ENCODE peak calls at places on chromosomes 1 and 21, in five cellular contexts. O is C1 segment of cervical spinal cord, Y is posterior cingulate gyrus, I is heart right ventricle, A is NCI-H446. G is an unnamed sample.

GRCh38 chr1:169902750-169903149 is 9.1 kb upstream of the SCYL3 start:
- DNase-seq in A (no peak), O (no peak), Y (no peak), I (no peak), G (no peak)

GRCh38 chr1:97693601-97694000 is 227.2 kb downstream of the DPYD start:
- DNase-seq in I (no peak), A (no peak), O (no peak), Y (no peak), G (no peak)

GRCh38 chr1:62144238-62144831 is 50.3 kb upstream of the L1TD1 start:
- DNase-seq in I (no peak), O (no peak), Y (peak; percentile 45), A (peak; percentile 69), G (no peak)

GRCh38 chr1:160548960-160549664 is 26.1 kb upstream of the SLAMF6 start:
- DNase-seq in O (no peak), I (no peak), A (peak; percentile 65), Y (no peak), G (no peak)

GRCh38 chr21:41965447-41966340 is 11.9 kb upstream of the C2CD2 start:
- DNase-seq in O (no peak), A (no peak), I (no peak), Y (no peak), G (peak; percentile 3)

GRCh38 chr21:38821959-38822682 is 16.4 kb downstream of the ETS2 start:
- DNase-seq in A (no peak), O (no peak), I (no peak), Y (no peak), G (no peak)

GRCh38 chr1:206873603-206874188 is 8.3 kb downstream of the IL20 start:
- DNase-seq in A (no peak), O (no peak), I (no peak), Y (no peak), G (no peak)

GRCh38 chr1:146036990-146037646 is 15.6 kb upstream of the HJV start:
- DNase-seq in I (peak; percentile 76), A (peak; percentile 95), O (no peak), Y (peak; percentile 73), G (peak; percentile 60)

GRCh38 chr1:231139125-231139649 is 22.7 kb upstream of the TRIM67 start:
- DNase-seq in A (no peak), Y (no peak), I (no peak), O (no peak), G (no peak)

GRCh38 chr1:228903573-228904122 is 168.4 kb downstream of the RHOU start:
- DNase-seq in Y (no peak), O (no peak), A (no peak), I (no peak), G (no peak)

GRCh38 chr1:180213401-180214177 is 16.5 kb upstream of the LHX4 start:
- DNase-seq in Y (peak; percentile 34), I (no peak), A (no peak), O (no peak), G (no peak)

GRCh38 chr1:162892916-162893714 is 32.1 kb upstream of the CCDC190 start:
- DNase-seq in I (no peak), A (no peak), Y (no peak), O (no peak), G (no peak)

GRCh38 chr1:211791979-211792378 is 38.6 kb downstream of the LPGAT1 start:
- DNase-seq in A (no peak), O (no peak), I (no peak), Y (no peak), G (no peak)

GRCh38 chr1:54229281-54229891 is 29.4 kb downstream of the MRPL37 start:
- DNase-seq in Y (no peak), O (no peak), I (no peak), A (peak; percentile 56), G (no peak)

GRCh38 chr1:206464456-206464964 is 5.8 kb upstream of the IKBKE start:
- DNase-seq in O (no peak), A (no peak), I (no peak), Y (no peak), G (no peak)

GRCh38 chr1:67019600-67020136 is 34.3 kb downstream of the SLC35D1 start:
- DNase-seq in O (no peak), A (peak; percentile 21), Y (no peak), I (no peak), G (no peak)

GRCh38 chr1:42680921-42681683 is 1.1 kb upstream of the YBX1 start:
- DNase-seq in Y (no peak), I (no peak), O (no peak), A (no peak), G (no peak)

GRCh38 chr1:46415514-46415913 is 21.4 kb downstream of the FAAH start:
- DNase-seq in Y (no peak), O (no peak), A (no peak), I (no peak), G (no peak)

GRCh38 chr1:154953611-154954038 is 2.3 kb downstream of the PBXIP1 start:
- DNase-seq in A (no peak), O (no peak), Y (no peak), I (no peak), G (no peak)

GRCh38 chr1:55039342-55040082 is at the start of gene PCSK9:
- DNase-seq in A (no peak), I (no peak), O (no peak), Y (no peak), G (no peak)

GRCh38 chr1:41678141-41678878 is 193.8 kb upstream of the EDN2 start:
- DNase-seq in O (no peak), I (peak; percentile 77), A (peak; percentile 17), Y (no peak), G (peak; percentile 60)

GRCh38 chr1:24421502-24421901 is 5.9 kb downstream of the NIPAL3 start:
- DNase-seq in I (no peak), O (no peak), A (no peak), Y (no peak), G (no peak)

GRCh38 chr1:70504176-70504820 is 93.2 kb downstream of the CTH start:
- DNase-seq in A (peak; percentile 37), I (no peak), O (no peak), Y (no peak), G (no peak)

GRCh38 chr21:37071561-37072238 is 1.2 kb downstream of the PIGP start:
- DNase-seq in A (peak; percentile 27), I (peak; percentile 47), Y (no peak), O (no peak), G (peak; percentile 58)

GRCh38 chr1:10361515-10361914 is 37.3 kb upstream of the PGD start:
- DNase-seq in I (peak; percentile 32), O (no peak), A (no peak), Y (no peak), G (no peak)

GRCh38 chr1:12594966-12595838 is 22.8 kb downstream of the DHRS3 start:
- DNase-seq in O (no peak), Y (peak; percentile 43), A (no peak), I (peak; percentile 81), G (no peak)

GRCh38 chr1:30965914-30966313 is 57.4 kb upstream of the SDC3 start:
- DNase-seq in Y (no peak), I (no peak), O (no peak), A (peak; percentile 62), G (no peak)

GRCh38 chr1:112995890-112996289 is 39.9 kb upstream of the SLC16A1 start:
- DNase-seq in I (no peak), O (no peak), Y (no peak), A (no peak), G (no peak)

GRCh38 chr1:30305519-30305918 is 417.9 kb downstream of the MATN1 start:
- DNase-seq in A (no peak), O (no peak), Y (no peak), I (no peak), G (no peak)

GRCh38 chr1:221284028-221284427 is 404.8 kb downstream of the HLX start:
- DNase-seq in Y (no peak), I (no peak), A (peak; percentile 62), O (no peak), G (no peak)

GRCh38 chr1:213982814-213983588 is 4.8 kb upstream of the PROX1 start:
- DNase-seq in I (peak; percentile 46), O (no peak), Y (peak; percentile 72), A (peak; percentile 21), G (no peak)